ENCODE peak calls at places on chromosomes 13 and 19, in nine cellular contexts. A is psoas muscle, J is fibroblast of mammary gland, S is HCT116, Z is PC-3, Q is heart left ventricle, H is GM12865, U is HFF-Myc, M is keratinocyte. K is an unnamed sample.

GRCh38 chr13:48559638-48560320 is 26.9 kb upstream of the RCBTB2 start:
- DNase-seq in Z (peak), S (no peak), J (peak), H (no peak), Q (no peak), M (no peak), A (no peak), U (no peak), K (no peak)

GRCh38 chr19:48656840-48657474 is 11.0 kb upstream of the CA11 start:
- DNase-seq in A (no peak), J (peak), U (peak), H (no peak), M (no peak), Z (peak), Q (no peak), S (no peak), K (no peak)

GRCh38 chr19:8552810-8553209 is 24.4 kb downstream of the MYO1F start:
- DNase-seq in Z (peak), J (peak), S (peak), A (no peak), Q (no peak), H (peak), U (no peak), M (no peak), K (peak)

GRCh38 chr13:65336916-65337315 is 1893.2 kb downstream of the PCDH9 start:
- DNase-seq in S (no peak), J (peak), U (no peak), Q (no peak), H (no peak), Z (no peak), M (no peak), A (no peak), K (no peak)

GRCh38 chr13:21812192-21812626 is 141.3 kb downstream of the FGF9 start:
- DNase-seq in U (no peak), A (no peak), Q (no peak), H (no peak), S (no peak), Z (no peak), M (no peak), J (no peak), K (no peak)

GRCh38 chr19:14775855-14776254 is 2.5 kb downstream of the ADGRE2 start:
- DNase-seq in Z (no peak), S (no peak), Q (peak), M (no peak), A (no peak), J (no peak), H (peak), U (no peak), K (no peak)

GRCh38 chr19:44800461-44800860 is 8.4 kb upstream of the BCAM start:
- DNase-seq in Z (peak), U (peak), J (peak), S (no peak), A (peak), H (peak), M (no peak), Q (peak), K (no peak)

GRCh38 chr13:66207610-66208009 is 1022.5 kb downstream of the PCDH9 start:
- DNase-seq in S (no peak), A (no peak), J (no peak), M (no peak), Q (no peak), H (no peak), U (no peak), Z (no peak), K (no peak)

GRCh38 chr13:64849174-64849573 is 2381.0 kb downstream of the PCDH9 start:
- DNase-seq in M (no peak), Z (no peak), U (no peak), J (no peak), S (no peak), A (no peak), H (no peak), Q (no peak), K (no peak)

GRCh38 chr13:34863360-34864135 is 78.5 kb upstream of the NBEA start:
- DNase-seq in U (peak), Q (no peak), M (peak), A (no peak), Z (peak), S (peak), H (no peak), J (peak), K (no peak)

GRCh38 chr19:19900124-19900523 is 622 bp upstream of the ZNF93 start:
- DNase-seq in S (no peak), H (no peak), Q (no peak), J (peak), A (no peak), U (no peak), M (no peak), Z (no peak), K (no peak)

GRCh38 chr19:38319421-38320258 is at the start of gene KCNK6:
- DNase-seq in Q (peak), A (peak), Z (no peak), U (no peak), J (peak), M (no peak), S (no peak), H (peak), K (no peak)

GRCh38 chr19:39405930-39406655 is 554 bp upstream of the ZFP36 start:
- DNase-seq in J (no peak), H (peak), S (no peak), Z (no peak), A (peak), U (no peak), Q (no peak), M (no peak), K (no peak)

GRCh38 chr19:11767633-11768133 is 883 bp downstream of the ZNF441 start:
- DNase-seq in U (no peak), M (no peak), Z (peak), A (peak), S (no peak), J (peak), Q (peak), H (peak), K (no peak)

GRCh38 chr13:46721054-46721453 is 75.9 kb downstream of the ESD start:
- DNase-seq in H (peak), U (peak), Z (peak), M (no peak), S (peak), Q (peak), J (peak), A (peak), K (no peak)

GRCh38 chr19:13796301-13797057 is 1.2 kb downstream of the ZSWIM4 start:
- DNase-seq in A (peak), H (peak), Z (peak), S (peak), M (no peak), U (peak), J (peak), Q (peak), K (no peak)

GRCh38 chr13:49681837-49682236 is 9.4 kb downstream of the EBPL start:
- DNase-seq in U (no peak), H (no peak), S (no peak), M (no peak), J (peak), A (no peak), Z (peak), Q (no peak), K (no peak)

GRCh38 chr19:40596608-40597328 is 4.4 kb upstream of the LTBP4 start:
- DNase-seq in H (no peak), S (peak), M (no peak), U (no peak), A (peak), Z (peak), Q (peak), J (peak), K (no peak)

GRCh38 chr19:3450796-3451411 is 29.4 kb downstream of the SMIM24 start:
- DNase-seq in U (peak), A (peak), H (peak), M (peak), Z (peak), J (peak), S (no peak), Q (peak), K (no peak)

GRCh38 chr19:19061491-19061890 is 2.3 kb upstream of the SLC25A42 start:
- DNase-seq in A (peak), Q (peak), J (no peak), Z (no peak), S (no peak), U (no peak), H (no peak), M (no peak), K (no peak)

GRCh38 chr19:15702590-15702930 is 25.3 kb upstream of the OR10H2 start:
- DNase-seq in J (peak), S (peak), H (peak), M (peak), U (peak), Z (peak), A (peak), Q (peak), K (peak)

GRCh38 chr13:46184277-46184699 is 2.3 kb upstream of the LCP1 start:
- DNase-seq in A (peak), U (no peak), S (peak), M (no peak), J (peak), H (peak), Q (peak), Z (peak), K (no peak)

GRCh38 chr19:21094347-21095025 is 12.5 kb downstream of the ZNF714 start:
- DNase-seq in U (no peak), M (no peak), A (no peak), S (no peak), Q (no peak), Z (no peak), H (no peak), J (no peak), K (no peak)

GRCh38 chr13:22357132-22357531 is 686.3 kb downstream of the FGF9 start:
- DNase-seq in S (no peak), Q (peak), J (peak), M (no peak), U (no peak), Z (no peak), H (no peak), A (no peak), K (no peak)

GRCh38 chr19:35869327-35870123 is 1.2 kb downstream of the APLP1 start:
- DNase-seq in U (peak), Q (peak), M (peak), A (peak), H (peak), S (peak), Z (peak), J (peak), K (peak)

GRCh38 chr19:49432141-49433073 is 7.2 kb downstream of the GFY start:
- DNase-seq in Q (no peak), Z (no peak), U (no peak), S (no peak), J (no peak), A (no peak), M (no peak), H (peak), K (no peak)

GRCh38 chr19:42132030-42132628 is at the start of gene POU2F2:
- DNase-seq in U (no peak), M (no peak), H (peak), Z (no peak), A (peak), Q (peak), J (no peak), S (no peak), K (no peak)

DNA sequence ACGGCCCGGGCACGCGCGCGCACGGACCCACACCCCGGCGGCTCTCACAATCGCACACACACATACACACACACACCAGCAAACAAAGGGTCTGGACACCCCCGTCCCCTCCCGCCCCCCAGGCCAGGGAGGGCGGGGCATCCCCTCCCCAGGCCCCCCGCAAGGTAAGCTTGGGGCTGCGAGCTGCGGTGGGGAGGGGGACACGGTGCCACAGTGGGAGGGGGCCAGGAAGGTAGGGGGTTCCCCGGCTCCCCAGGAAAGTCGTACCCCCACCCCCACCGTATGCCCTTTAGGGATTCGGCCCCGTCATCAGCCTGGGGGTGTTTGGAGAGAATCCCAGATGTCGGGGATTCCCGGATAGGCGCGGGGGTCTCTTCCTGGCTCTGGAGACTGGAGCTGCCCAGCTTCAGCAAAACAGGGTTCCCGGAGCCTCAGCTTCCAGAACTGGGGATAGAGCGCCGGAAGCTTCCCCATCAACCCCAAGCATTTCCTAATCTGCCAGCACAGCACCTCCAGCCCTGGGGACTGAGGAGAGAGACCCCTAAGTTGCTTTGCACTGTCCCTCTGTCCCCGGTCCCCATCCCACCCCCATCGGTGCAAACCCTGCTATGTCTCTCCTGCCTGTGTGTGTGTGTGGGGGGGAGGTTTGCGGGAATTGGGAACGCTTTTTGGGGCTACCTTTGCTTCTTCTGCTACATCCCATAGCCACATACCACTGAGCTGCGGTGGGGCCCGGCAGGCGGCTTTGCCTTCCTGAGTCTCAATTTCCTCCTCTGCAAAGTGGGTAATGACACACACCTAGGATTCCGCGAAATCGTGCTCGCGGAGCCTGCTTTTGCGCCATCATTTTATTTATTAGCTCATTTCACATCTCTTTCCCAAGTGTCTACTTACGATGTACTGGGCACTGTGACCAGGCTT is 1.8 kb upstream of the CDC37 start:
- DNase-seq in H (no peak), J (no peak), Z (no peak), U (no peak), Q (no peak), M (no peak), A (no peak), S (no peak), K (no peak)
- TF ChIP-seq CTCF in H (no peak), J (no peak), Z (no peak), U (no peak), Q (no peak), M (no peak), A (no peak), S (no peak), K (no peak)

GRCh38 chr19:54207908-54208783 is 7.5 kb downstream of the RPS9 start:
- DNase-seq in J (peak), H (peak), Z (peak), Q (peak), U (no peak), A (no peak), M (no peak), S (no peak), K (no peak)
- H3K4me3 ChIP-seq in J (no peak), H (no peak), Z (no peak), Q (no peak), U (no peak), A (peak), M (no peak), S (no peak), K (no peak)

GRCh38 chr13:98397221-98397620 is 179.7 kb downstream of the STK24 start:
- DNase-seq in A (no peak), Q (no peak), M (no peak), S (no peak), Z (no peak), U (no peak), H (no peak), J (peak), K (no peak)
- TF ChIP-seq CTCF in A (peak), Q (peak), M (peak), S (peak), Z (peak), U (no peak), H (no peak), J (peak), K (peak)

GRCh38 chr19:47419037-47419783 is at the start of gene MEIS3:
- DNase-seq in Q (no peak), H (no peak), U (no peak), Z (no peak), M (no peak), A (no peak), S (no peak), J (no peak), K (no peak)

GRCh38 chr19:47417746-47418594 is 1.4 kb downstream of the MEIS3 start:
- DNase-seq in S (no peak), Z (no peak), J (no peak), H (no peak), U (no peak), A (no peak), Q (no peak), M (no peak), K (no peak)

GRCh38 chr19:47417107-47417745 is 2.1 kb downstream of the MEIS3 start:
- DNase-seq in Q (no peak), J (no peak), U (no peak), M (no peak), A (no peak), Z (no peak), H (no peak), S (no peak), K (no peak)

GRCh38 chr19:47419789-47420188 is 462 bp upstream of the MEIS3 start:
- DNase-seq in U (no peak), S (no peak), J (no peak), M (no peak), Q (no peak), Z (no peak), A (no peak), H (no peak), K (no peak)

DNA sequence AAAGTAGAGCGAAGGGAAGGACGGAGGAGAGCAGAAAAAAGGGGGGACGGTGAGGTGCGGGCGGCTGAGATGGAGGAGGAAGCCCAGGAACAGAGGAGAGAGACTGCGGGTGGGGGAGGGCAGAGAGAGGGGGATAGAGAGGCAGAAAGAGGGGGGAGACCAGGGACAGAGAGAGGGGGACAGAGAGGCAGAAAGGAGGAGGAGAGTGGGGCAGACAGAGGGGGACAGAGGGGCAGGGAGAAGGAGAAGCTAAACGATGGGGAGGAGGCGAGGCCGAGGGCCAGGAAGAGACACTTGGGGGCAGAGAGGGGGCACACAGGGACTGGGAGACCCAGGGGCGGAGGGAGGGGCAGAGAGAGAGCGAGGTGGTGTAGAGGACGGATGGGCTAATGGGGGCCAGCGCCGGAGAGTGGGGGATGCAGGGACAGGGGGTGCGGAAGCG is 711 bp downstream of the MEIS3 start:
- DNase-seq in Q (no peak), S (no peak), Z (no peak), M (no peak), A (no peak), U (no peak), H (no peak), J (no peak), K (no peak)
- H3K4me3 ChIP-seq in Q (no peak), S (peak), Z (no peak), M (no peak), A (peak), U (peak), H (no peak), J (peak), K (no peak)

GRCh38 chr19:58572818-58573657 is at the start of gene MZF1:
- DNase-seq in Z (peak), S (peak), U (peak), M (peak), A (peak), Q (peak), J (peak), H (peak), K (peak)
- TF ChIP-seq CTCF in Z (no peak), S (no peak), U (no peak), M (no peak), A (peak), Q (no peak), J (no peak), H (peak), K (no peak)

GRCh38 chr13:106507560-106508274 is 27.7 kb downstream of the EFNB2 start:
- DNase-seq in S (no peak), Q (no peak), M (peak), U (no peak), Z (peak), H (peak), A (no peak), J (peak), K (no peak)
- H3K4me3 ChIP-seq in S (no peak), Q (no peak), M (peak), U (no peak), Z (peak), H (no peak), A (peak), J (no peak), K (no peak)

K was measured in LNCaP clone FGC.